ENCODE peak calls at places on chromosomes 12 and 14, in five cellular contexts. X is body of pancreas; B is psoas muscle; O is CD8-positive, alpha-beta memory T cell; W is testis. J is an unnamed sample.

GRCh38 chr12:12505544-12506501 is 56.8 kb downstream of the DUSP16 start:
- DNase-seq in X (no peak), B (no peak), O (no peak), W (no peak), J (no peak)

GRCh38 chr12:5396541-5396940 is 35.4 kb upstream of the NTF3 start:
- DNase-seq in X (no peak), B (no peak), O (no peak), W (no peak), J (no peak)

GRCh38 chr12:131084341-131085011 is 130.8 kb downstream of the ADGRD1 start:
- DNase-seq in X (no peak), O (no peak), B (no peak), W (peak; percentile 8), J (no peak)

GRCh38 chr12:116604151-116604550 is 45.0 kb downstream of the MAP1LC3B2 start:
- DNase-seq in O (no peak), X (no peak), W (peak; percentile 66), B (peak; percentile 40), J (no peak)

GRCh38 chr14:54688229-54688628 is 121.3 kb downstream of the SAMD4A start:
- DNase-seq in B (no peak), O (no peak), X (no peak), W (no peak), J (no peak)

GRCh38 chr12:48219635-48220034 is 16.5 kb upstream of the OR10AD1 start:
- DNase-seq in O (no peak), X (no peak), B (no peak), W (no peak), J (no peak)

GRCh38 chr14:22386924-22387775 is 201.9 kb downstream of the DAD1 start:
- DNase-seq in X (peak; percentile 76), W (peak; percentile 88), B (peak; percentile 38), O (no peak), J (peak; percentile 22)

GRCh38 chr14:44347316-44347715 is 159.8 kb downstream of the FSCB start:
- DNase-seq in X (no peak), B (no peak), O (no peak), W (no peak), J (no peak)

GRCh38 chr12:103583008-103583407 is 4.1 kb upstream of the STAB2 start:
- DNase-seq in X (no peak), B (no peak), W (no peak), O (no peak), J (no peak)

GRCh38 chr12:12983420-12984035 is 16.5 kb downstream of the HEBP1 start:
- DNase-seq in B (no peak), O (no peak), X (peak; percentile 22), W (peak; percentile 28), J (no peak)

GRCh38 chr12:52023182-52023975 is 16.6 kb downstream of the TAMALIN start:
- DNase-seq in W (peak; percentile 93), O (peak; percentile 86), X (peak; percentile 87), B (peak; percentile 88), J (peak; percentile 89)

GRCh38 chr12:53752192-53752601 is 418 bp upstream of the CISTR start:
- DNase-seq in B (no peak), O (no peak), W (no peak), X (no peak), J (no peak)

GRCh38 chr12:53749986-53750811 is 1.6 kb downstream of the CISTR start:
- DNase-seq in X (no peak), O (no peak), B (no peak), W (no peak), J (no peak)

GRCh38 chr12:53750812-53751335 is 905 bp downstream of the CISTR start:
- DNase-seq in X (peak; percentile 35), W (peak; percentile 41), O (peak; percentile 7), B (peak; percentile 32), J (peak; percentile 32)

GRCh38 chr12:53752651-53753050 is 872 bp upstream of the CISTR start:
- DNase-seq in B (no peak), O (no peak), W (no peak), X (no peak), J (no peak)

DNA sequence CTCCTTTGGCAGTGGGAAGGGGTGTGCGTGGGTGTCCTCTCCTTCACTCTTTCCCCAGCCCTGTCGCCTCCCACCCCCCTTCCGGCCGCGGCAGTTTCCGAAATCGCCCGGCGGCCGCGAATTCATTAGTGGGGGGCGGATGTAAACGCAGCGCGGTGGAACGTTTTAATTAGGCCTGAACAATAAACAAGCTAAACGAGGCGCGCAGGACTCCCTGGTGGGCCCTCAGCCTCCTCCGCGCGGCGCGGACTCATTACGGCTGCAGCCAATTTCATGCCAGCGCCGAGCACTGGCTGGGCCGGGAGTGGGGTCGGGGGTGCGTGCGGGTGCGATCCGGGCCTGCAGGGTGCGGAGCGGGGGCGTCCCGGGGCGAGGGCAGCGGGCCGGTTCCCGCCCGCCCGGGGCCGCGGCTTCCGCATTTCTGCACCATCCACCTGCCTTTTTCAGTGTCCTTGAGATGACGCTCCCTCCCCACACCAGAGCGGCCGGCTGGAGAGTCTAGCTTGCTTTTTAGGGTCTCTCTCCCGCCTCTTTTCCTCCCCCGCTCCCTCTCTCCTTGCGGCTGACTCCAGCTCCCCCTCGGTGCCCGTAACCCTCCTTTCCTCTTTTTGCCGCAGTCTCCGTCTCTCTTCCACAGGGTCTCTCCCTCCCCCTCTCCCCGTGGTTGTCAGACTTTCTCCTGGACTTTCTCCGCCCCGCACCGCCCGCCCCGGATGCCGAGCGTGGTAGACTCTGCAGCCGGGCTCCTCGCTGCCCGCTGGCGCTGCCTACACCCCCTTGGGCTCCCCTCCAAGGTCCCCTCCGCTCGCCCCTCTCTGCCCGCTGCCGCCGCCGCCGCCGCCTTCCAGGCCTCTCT is at the start of gene CISTR:
- DNase-seq in W (no peak), X (no peak), O (peak; percentile 20), B (peak; percentile 30), J (no peak)
- H3K27me3 ChIP-seq in W (no peaks in the 10 kb centered on the region), X (no peaks in the 10 kb centered on the region), O (peaks cover 22% of the 10 kb centered on the region), B (no peaks in the 10 kb centered on the region), J (peaks cover 57% of the 10 kb centered on the region)

DNA sequence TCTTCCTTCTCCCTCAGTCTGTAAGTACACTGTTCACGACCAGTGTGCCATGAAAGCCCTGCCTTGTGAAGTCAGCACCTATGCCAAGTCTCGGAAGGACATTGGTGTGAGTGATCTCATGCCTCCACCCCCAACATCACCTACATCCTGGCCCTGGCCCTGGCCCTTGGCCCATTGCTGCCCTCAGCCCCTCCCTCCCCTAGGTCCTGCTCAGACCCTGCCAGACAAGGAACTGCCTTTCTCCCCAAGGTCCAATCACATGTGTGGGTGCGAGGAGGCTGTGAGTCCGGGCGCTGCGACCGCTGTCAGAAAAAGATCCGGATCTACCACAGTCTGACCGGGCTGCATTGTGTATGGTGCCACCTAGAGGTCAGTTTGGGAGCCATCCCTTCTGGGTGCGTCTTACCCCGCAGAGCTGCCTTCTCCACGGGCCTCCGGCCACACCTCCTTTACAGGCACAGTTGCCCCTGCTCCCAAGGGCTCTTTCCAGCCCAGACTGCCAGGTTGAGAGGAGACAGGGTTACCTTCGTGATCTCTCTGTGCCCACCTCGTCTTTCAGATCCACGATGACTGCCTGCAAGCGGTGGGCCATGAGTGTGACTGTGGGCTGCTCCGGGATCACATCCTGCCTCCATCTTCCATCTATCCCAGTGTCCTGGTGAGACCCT is 9.2 kb downstream of the DGKA start:
- DNase-seq in X (peak; percentile 89), B (peak; percentile 82), O (peak; percentile 76), W (peak; percentile 93), J (peak; percentile 81)
- H3K4me3 ChIP-seq in X (no peak overlapping the region), B (peak overlapping the region; percentile 42), O (no peak overlapping the region), W (no peak overlapping the region), J (peak overlapping the region; percentile 49)

DNA sequence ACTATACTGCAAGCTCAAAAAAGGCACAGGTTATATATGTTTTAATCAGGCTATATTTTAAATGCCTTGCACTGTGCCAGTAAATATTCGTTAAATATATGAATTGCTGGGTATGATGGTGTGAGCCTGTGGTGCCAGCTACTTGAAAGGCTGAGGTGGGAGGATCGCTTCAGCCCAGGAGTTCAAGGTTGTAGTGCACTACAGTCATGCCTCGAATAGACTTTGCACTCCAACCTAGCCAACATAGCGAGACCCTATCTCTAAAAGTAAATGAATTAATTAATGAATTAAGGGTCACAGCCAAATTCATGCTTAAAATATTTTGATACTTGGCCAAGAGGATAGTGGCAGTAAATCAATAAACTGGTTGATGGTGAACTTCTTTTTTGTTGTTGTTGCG is 22.2 kb upstream of the MDM2 start:
- DNase-seq in W (no peak), O (no peak), B (no peak), X (no peak), J (no peak)
- H3K4me1 ChIP-seq in W (no peaks in the 10 kb centered on the region), O (no peaks in the 10 kb centered on the region), B (peaks cover 4% of the 10 kb centered on the region), X (peaks cover 48% of the 10 kb centered on the region), J (peaks cover 14% of the 10 kb centered on the region)

DNA sequence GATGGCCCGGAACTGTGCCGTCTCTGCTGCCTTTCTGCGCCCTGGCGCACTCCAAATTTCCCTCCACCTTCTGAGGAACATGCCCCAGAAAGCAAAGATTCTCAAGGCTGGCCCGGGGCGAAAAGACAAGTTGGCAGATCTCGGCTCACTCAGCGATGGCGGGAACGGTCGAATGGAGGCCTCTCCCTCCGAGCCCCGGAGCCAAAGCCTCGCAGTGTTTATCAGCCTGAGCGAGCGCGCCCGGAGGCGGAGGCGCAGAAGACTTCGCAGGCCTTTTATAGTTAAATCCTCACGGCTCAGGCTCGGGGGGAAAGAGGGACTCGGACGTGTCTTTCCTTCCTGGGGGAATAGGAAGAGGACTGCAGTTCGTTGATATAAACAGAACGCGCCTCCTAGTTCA is 5.5 kb downstream of the TBX5 start:
- DNase-seq in X (no peak), B (no peak), W (no peak), O (no peak), J (peak; percentile 23)
- H3K27me3 ChIP-seq in X (no peaks in the 10 kb centered on the region), B (peaks cover 4% of the 10 kb centered on the region), W (no peaks in the 10 kb centered on the region), O (peaks cover 40% of the 10 kb centered on the region), J (peaks cover 96% of the 10 kb centered on the region)

DNA sequence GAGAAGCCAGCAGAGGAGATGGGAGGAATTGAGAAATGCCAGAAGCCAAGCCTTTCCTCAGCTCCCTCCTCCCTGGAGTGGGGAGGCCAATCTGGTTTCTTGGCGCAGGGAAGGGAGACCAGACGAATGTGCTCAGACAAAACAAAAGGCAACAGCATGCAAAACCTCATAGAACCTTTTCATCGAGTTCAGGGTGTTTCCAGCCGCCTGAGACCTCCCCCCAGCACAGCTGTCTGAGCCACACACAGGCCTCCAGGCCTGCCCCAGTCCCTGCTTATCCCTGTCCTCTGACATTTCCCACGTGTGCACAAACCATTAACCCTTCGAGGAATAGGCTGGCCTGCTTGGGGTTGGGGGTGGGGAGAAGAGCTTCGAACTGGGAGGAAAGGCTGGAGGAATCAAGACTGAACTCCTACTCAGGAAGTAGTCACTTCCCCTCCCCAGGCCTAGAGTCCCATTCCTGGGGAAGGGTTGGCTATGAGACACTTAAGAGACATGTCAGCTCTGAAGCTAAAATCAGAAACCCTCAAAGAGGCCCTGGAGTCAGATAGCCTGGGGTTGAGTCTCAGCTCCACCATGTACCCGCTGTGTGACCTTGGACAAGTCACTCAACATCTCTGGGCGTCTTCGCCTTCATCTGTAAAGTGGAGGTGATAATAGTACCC is 10.7 kb downstream of the TBX3 start:
- DNase-seq in W (no peak), X (peak; percentile 37), O (no peak), B (no peak), J (no peak)
- H3K4me3 ChIP-seq in W (no peak overlapping the region), X (no peak overlapping the region), O (no peak overlapping the region), B (no peak overlapping the region), J (peak overlapping the region; percentile 51)

GRCh38 chr12:108727868-108728735 is 3.2 kb downstream of the CORO1C start:
- DNase-seq in O (no peak), B (no peak), X (no peak), W (no peak), J (no peak)
- H3K4me1 ChIP-seq in O (peaks cover 11% of the 10 kb centered on the region), B (peaks cover 66% of the 10 kb centered on the region), X (peaks cover 20% of the 10 kb centered on the region), W (peaks cover 19% of the 10 kb centered on the region), J (peaks cover 90% of the 10 kb centered on the region)

GRCh38 chr12:132349501-132350131 is 20.2 kb upstream of the GALNT9 start:
- DNase-seq in X (no peak), O (no peak), W (no peak), B (no peak), J (no peak)
- H3K27me3 ChIP-seq in X (no peaks in the 10 kb centered on the region), O (no peaks in the 10 kb centered on the region), W (no peaks in the 10 kb centered on the region), B (no peaks in the 10 kb centered on the region), J (peaks cover 93% of the 10 kb centered on the region)